ENCODE peak calls at places on chromosomes 2 and 18, in four cellular contexts. One of them, this sample, is unnamed. For H3K4me1, the result is how much of the 10 kb centered on the place peaks cover.

GRCh38 chr2:43084699-43085091 is 141.7 kb downstream of the ZFP36L2 start:
- DNase-seq in ovary: peak
- DNase-seq in hepatocyte: peak
- DNase-seq in A549: no peak
- DNase-seq in this sample: no peak

GRCh38 chr2:224922142-224922727 is 120.0 kb downstream of the DOCK10 start:
- DNase-seq in ovary: no peak
- DNase-seq in hepatocyte: no peak
- DNase-seq in A549: no peak
- DNase-seq in this sample: no peak

GRCh38 chr2:129009555-129010146 is 691.0 kb upstream of the HS6ST1 start:
- DNase-seq in ovary: no peak
- DNase-seq in hepatocyte: no peak
- DNase-seq in A549: no peak
- DNase-seq in this sample: no peak

GRCh38 chr2:27407798-27408491 is 1.4 kb downstream of the PPM1G start:
- DNase-seq in ovary: no peak
- DNase-seq in hepatocyte: peak
- DNase-seq in A549: peak
- DNase-seq in this sample: no peak

GRCh38 chr2:235432741-235433520 is 60.9 kb upstream of the AGAP1 start:
- DNase-seq in ovary: no peak
- DNase-seq in hepatocyte: no peak
- DNase-seq in A549: no peak
- DNase-seq in this sample: no peak

GRCh38 chr2:116719841-116720240 is 1094.7 kb upstream of the DDX18 start:
- DNase-seq in ovary: peak
- DNase-seq in hepatocyte: no peak
- DNase-seq in A549: no peak
- DNase-seq in this sample: no peak

GRCh38 chr2:234444888-234445287 is 52.0 kb downstream of the ARL4C start:
- DNase-seq in ovary: no peak
- DNase-seq in hepatocyte: no peak
- DNase-seq in A549: no peak
- DNase-seq in this sample: no peak

GRCh38 chr2:53958443-53958842 is 12.3 kb downstream of the PSME4 start:
- DNase-seq in ovary: no peak
- DNase-seq in hepatocyte: no peak
- DNase-seq in A549: no peak
- DNase-seq in this sample: no peak

GRCh38 chr2:171072164-171072563 is 88.5 kb downstream of the TLK1 start:
- DNase-seq in ovary: no peak
- DNase-seq in hepatocyte: no peak
- DNase-seq in A549: no peak
- DNase-seq in this sample: no peak

GRCh38 chr2:200306969-200307811 is 697 bp downstream of the SPATS2L start:
- DNase-seq in ovary: peak
- DNase-seq in hepatocyte: peak
- DNase-seq in A549: peak
- DNase-seq in this sample: peak

GRCh38 chr18:5393779-5394178 is 98.3 kb upstream of the ZBTB14 start:
- DNase-seq in ovary: no peak
- DNase-seq in hepatocyte: no peak
- DNase-seq in A549: no peak
- DNase-seq in this sample: no peak

GRCh38 chr2:191691016-191691725 is 13.2 kb downstream of the NABP1 start:
- DNase-seq in ovary: peak
- DNase-seq in hepatocyte: peak
- DNase-seq in A549: peak
- DNase-seq in this sample: no peak

GRCh38 chr18:22466608-22467390 is 49.1 kb upstream of the CTAGE1 start:
- DNase-seq in ovary: no peak
- DNase-seq in hepatocyte: peak
- DNase-seq in A549: peak
- DNase-seq in this sample: no peak

GRCh38 chr2:157181234-157181633 is 76.3 kb upstream of the GALNT5 start:
- DNase-seq in ovary: no peak
- DNase-seq in hepatocyte: no peak
- DNase-seq in A549: no peak
- DNase-seq in this sample: no peak
- H3K27ac ChIP-seq in ovary: no peak
- H3K27ac ChIP-seq in hepatocyte: no peak
- H3K27ac ChIP-seq in A549: peak
- H3K27ac ChIP-seq in this sample: no peak

GRCh38 chr2:64105676-64106461 is 38.4 kb downstream of the PELI1 start:
- DNase-seq in ovary: no peak
- DNase-seq in hepatocyte: peak
- DNase-seq in A549: peak
- DNase-seq in this sample: no peak
- H3K4me1 ChIP-seq in ovary: under half
- H3K4me1 ChIP-seq in hepatocyte: under half
- H3K4me1 ChIP-seq in A549: under half
- H3K4me1 ChIP-seq in this sample: under half

GRCh38 chr2:178428396-178428806 is 22.6 kb downstream of the PRKRA start:
- DNase-seq in ovary: no peak
- DNase-seq in hepatocyte: no peak
- DNase-seq in A549: no peak
- DNase-seq in this sample: no peak

GRCh38 chr2:178426388-178426787 is 24.6 kb downstream of the PRKRA start:
- DNase-seq in ovary: no peak
- DNase-seq in hepatocyte: no peak
- DNase-seq in A549: no peak
- DNase-seq in this sample: no peak

GRCh38 chr2:178425255-178425827 is 25.6 kb downstream of the PRKRA start:
- DNase-seq in ovary: no peak
- DNase-seq in hepatocyte: no peak
- DNase-seq in A549: no peak
- DNase-seq in this sample: no peak

GRCh38 chr2:178427458-178427857 is 23.5 kb downstream of the PRKRA start:
- DNase-seq in ovary: no peak
- DNase-seq in hepatocyte: no peak
- DNase-seq in A549: no peak
- DNase-seq in this sample: no peak

GRCh38 chr2:178429336-178429735 is 21.6 kb downstream of the PRKRA start:
- DNase-seq in ovary: no peak
- DNase-seq in hepatocyte: no peak
- DNase-seq in A549: no peak
- DNase-seq in this sample: no peak
- H3K27ac ChIP-seq in ovary: no peak
- H3K27ac ChIP-seq in hepatocyte: no peak
- H3K27ac ChIP-seq in A549: no peak
- H3K27ac ChIP-seq in this sample: no peak

DNA sequence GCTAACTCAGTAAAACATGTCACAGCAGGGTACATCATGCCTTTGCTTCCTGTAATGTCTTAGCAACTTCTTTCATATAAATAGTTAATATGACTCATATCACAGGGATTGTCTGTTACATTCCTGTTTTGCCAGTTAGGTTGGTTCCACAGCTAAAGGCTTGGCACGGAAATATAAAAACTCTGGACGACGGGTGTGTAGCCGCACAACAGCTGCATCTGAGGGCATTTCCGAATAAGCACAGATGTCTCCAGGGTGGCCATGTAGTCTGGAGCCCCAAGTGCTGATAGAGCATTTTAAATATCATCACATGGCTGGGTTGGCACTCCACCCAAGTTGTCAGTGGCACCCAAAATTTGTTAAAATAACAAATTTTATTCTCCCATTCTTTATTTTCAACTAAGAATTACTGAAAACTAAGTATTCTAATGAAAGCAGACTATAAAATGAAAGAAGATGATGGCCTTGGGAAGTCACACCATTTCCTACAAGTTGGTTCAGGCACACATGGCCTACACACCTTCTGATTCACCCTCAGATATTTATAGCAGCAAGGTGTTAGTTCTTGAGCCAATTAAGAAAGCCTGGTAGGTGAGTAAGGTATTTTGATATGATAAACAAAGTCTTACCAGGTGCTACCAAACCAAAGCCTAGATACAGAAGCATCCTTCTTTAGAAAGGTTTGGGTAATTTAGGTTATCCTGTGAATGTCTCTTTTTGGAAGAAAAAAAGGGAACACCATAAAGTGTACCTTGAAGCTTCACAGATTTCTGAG is 61.8 kb upstream of the STK17B start:
- DNase-seq in ovary: no peak
- DNase-seq in hepatocyte: peak
- DNase-seq in A549: peak
- DNase-seq in this sample: no peak
- H3K4me1 ChIP-seq in ovary: under half
- H3K4me1 ChIP-seq in hepatocyte: under half
- H3K4me1 ChIP-seq in A549: under half
- H3K4me1 ChIP-seq in this sample: under half

GRCh38 chr18:35256947-35257346 is 16.1 kb downstream of the ZNF397 start:
- DNase-seq in ovary: no peak
- DNase-seq in hepatocyte: no peak
- DNase-seq in A549: no peak
- DNase-seq in this sample: no peak
- H3K27ac ChIP-seq in ovary: no peak
- H3K27ac ChIP-seq in hepatocyte: no peak
- H3K27ac ChIP-seq in A549: no peak
- H3K27ac ChIP-seq in this sample: no peak

This sample was measured in lower lobe of right lung.